ENCODE peak calls at places on chromosomes 5 and 9, in four cellular contexts. F, N, G and Q are unnamed samples.

GRCh38 chr5:11955386-11955785 is 51.1 kb upstream of the CTNND2 start:
- DNase-seq in N (no peak), G (peak; percentile 55), F (no peak), Q (no peak)

GRCh38 chr9:129697111-129697955 is 31.9 kb downstream of the PRRX2 start:
- DNase-seq in N (no peak), G (peak; percentile 53), F (peak; percentile 47), Q (peak; percentile 79)

GRCh38 chr9:82706781-82707180 is 356.2 kb downstream of the RASEF start:
- DNase-seq in F (no peak), N (no peak), G (no peak), Q (no peak)

GRCh38 chr9:135607401-135608293 is 31.7 kb downstream of the GLT6D1 start:
- DNase-seq in F (no peak), G (no peak), N (no peak), Q (no peak)

GRCh38 chr9:77495834-77496671 is 152.1 kb downstream of the GNA14 start:
- DNase-seq in G (peak; percentile 80), F (peak; percentile 58), N (no peak), Q (no peak)

GRCh38 chr9:91407580-91408275 is 15.9 kb downstream of the NFIL3 start:
- DNase-seq in F (no peak), N (no peak), G (no peak), Q (no peak)

GRCh38 chr5:81315336-81315735 is 13.9 kb downstream of the ZCCHC9 start:
- DNase-seq in F (peak; percentile 42), G (peak; percentile 76), N (no peak), Q (no peak)

GRCh38 chr5:149210229-149210628 is 61.4 kb upstream of the AFAP1L1 start:
- DNase-seq in F (peak; percentile 25), G (peak; percentile 87), N (no peak), Q (no peak)

GRCh38 chr9:1456301-1456999 is 406.3 kb downstream of the DMRT2 start:
- DNase-seq in G (no peak), F (no peak), N (no peak), Q (no peak)

GRCh38 chr9:101995231-101995630 is 256.8 kb upstream of the GRIN3A start:
- DNase-seq in N (no peak), G (peak; percentile 94), F (no peak), Q (no peak)

GRCh38 chr5:40453689-40454088 is 226.0 kb upstream of the PTGER4 start:
- DNase-seq in F (no peak), G (no peak), N (no peak), Q (no peak)

GRCh38 chr5:93247126-93247525 is 333.9 kb downstream of the NR2F1-AS1 start:
- DNase-seq in F (peak; percentile 70), N (no peak), G (no peak), Q (no peak)

GRCh38 chr9:88991066-88992030 is at the start of gene S1PR3:
- DNase-seq in G (no peak), F (peak; percentile 79), N (peak; percentile 50), Q (peak; percentile 92)

GRCh38 chr5:150022681-150023080 is 22.1 kb downstream of the HMGXB3 start:
- DNase-seq in N (no peak), G (no peak), F (no peak), Q (peak; percentile 59)

GRCh38 chr9:107784235-107784958 is 294.8 kb upstream of the KLF4 start:
- DNase-seq in G (peak; percentile 70), N (no peak), F (peak; percentile 34), Q (peak; percentile 59)

GRCh38 chr5:141040093-141040762 is 10.9 kb upstream of the PCDHB1 start:
- DNase-seq in G (no peak), F (peak; percentile 89), N (peak; percentile 38), Q (peak; percentile 90)

GRCh38 chr5:170179626-170180025 is 53.2 kb upstream of the C5orf58 start:
- DNase-seq in G (no peak), N (no peak), F (no peak), Q (no peak)

DNA sequence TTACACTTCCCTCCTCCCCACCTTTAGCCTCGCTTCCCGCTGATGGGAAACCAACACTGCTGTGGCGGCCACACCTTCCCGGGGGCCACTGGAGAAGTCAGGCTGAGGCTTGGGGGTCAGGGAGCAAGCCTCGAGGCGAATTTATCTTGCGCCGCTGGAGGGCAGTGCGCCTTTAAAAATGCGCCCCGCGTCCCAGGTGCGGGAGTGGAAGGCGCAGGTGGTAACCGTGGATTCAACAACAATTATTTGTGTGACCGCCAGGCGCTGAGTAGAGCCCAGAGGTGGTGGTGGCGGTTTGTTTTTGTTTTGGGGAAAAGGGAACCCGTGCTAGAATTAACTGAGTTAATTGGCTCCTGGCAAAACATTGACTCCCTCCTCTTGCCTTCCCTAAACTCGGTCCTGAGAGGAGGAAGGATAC is 1.1 kb downstream of the CFAP77 start:
- DNase-seq in F (peak; percentile 88), N (no peak), G (no peak), Q (peak; percentile 95)
- H3K4me3 ChIP-seq in F (no peak overlapping the region), N (peak overlapping the region; percentile 64), G (no peak overlapping the region), Q (peak overlapping the region; percentile 77)

GRCh38 chr5:142327111-142327842 is 2.5 kb upstream of the SPRY4 start:
- DNase-seq in F (peak; percentile 94), G (peak; percentile 51), N (no peak), Q (peak; percentile 79)
- H3K9ac ChIP-seq in F (peak overlapping the region; percentile 73), G (peak overlapping the region; percentile 90), N (peak overlapping the region; percentile 77), Q (peak overlapping the region; percentile 90)

GRCh38 chr5:72515211-72515610 is 8.0 kb upstream of the ZNF366 start:
- DNase-seq in G (no peak), F (no peak), N (no peak), Q (no peak)

GRCh38 chr5:72517961-72518690 is 10.9 kb upstream of the ZNF366 start:
- DNase-seq in F (no peak), G (no peak), N (no peak), Q (no peak)

GRCh38 chr5:72519191-72519590 is 12.0 kb upstream of the ZNF366 start:
- DNase-seq in G (no peak), F (no peak), N (no peak), Q (no peak)

GRCh38 chr5:72512179-72512860 is 5.1 kb upstream of the ZNF366 start:
- DNase-seq in N (no peak), G (no peak), F (no peak), Q (no peak)

DNA sequence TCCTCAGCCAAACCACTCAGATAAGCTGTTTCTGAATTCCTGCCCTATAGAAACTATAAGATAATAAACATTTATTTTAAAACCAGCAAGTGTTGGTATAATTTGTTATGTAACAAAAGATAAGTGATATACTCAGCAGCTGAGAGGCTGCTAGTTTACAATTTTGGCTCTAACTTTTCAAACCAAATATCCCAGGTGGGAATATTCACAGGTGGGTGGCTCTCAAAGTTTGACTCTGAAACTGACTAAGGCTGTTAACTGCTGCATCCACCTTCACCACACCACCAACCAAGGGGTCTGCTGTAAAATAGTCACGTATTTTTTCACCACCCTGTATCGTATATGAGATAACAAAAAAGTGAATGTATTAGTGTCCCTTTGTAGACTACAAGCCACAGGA is 9.7 kb upstream of the ZNF366 start:
- DNase-seq in G (no peak), N (no peak), F (no peak), Q (no peak)
- H3K4me1 ChIP-seq in G (peaks cover 2% of the 10 kb centered on the region), N (no peaks in the 10 kb centered on the region), F (no peaks in the 10 kb centered on the region), Q (no peaks in the 10 kb centered on the region)

DNA sequence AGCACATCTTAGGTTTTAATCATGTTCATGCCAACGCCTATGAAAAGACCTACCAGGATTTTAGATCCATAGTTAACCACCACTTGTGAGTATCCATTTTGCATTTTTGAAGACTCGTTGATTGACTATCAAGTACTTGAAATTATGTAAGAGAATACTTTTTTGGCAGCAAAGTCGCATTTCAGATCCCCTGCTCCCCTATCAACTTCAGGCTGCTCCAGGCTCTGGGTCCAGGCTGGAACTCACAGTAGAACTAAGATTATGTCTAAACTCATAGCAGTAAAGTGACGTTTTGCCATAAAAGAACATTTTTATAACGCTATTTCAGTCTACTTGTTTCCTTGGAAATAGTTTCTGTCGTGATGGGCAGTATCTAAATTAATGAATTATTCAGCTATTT is 267.7 kb downstream of the FANCC start:
- DNase-seq in G (no peak), N (no peak), F (no peak), Q (no peak)
- H3K4me3 ChIP-seq in G (peak overlapping the region; percentile 66), N (no peak overlapping the region), F (peak overlapping the region; percentile 7), Q (peak overlapping the region; percentile 87)